ENCODE peak calls at places on chromosomes 12 and 14, in eight cellular contexts. Q is sigmoid colon; N is lower lobe of right lung; K is pancreas; Z is psoas muscle; R is hepatocyte; I is Peyer's patch; M is CD8-positive, alpha-beta T cell. A is an unnamed sample. For H3K27me3, the result is how much of the 10 kb centered on the place peaks cover.

GRCh38 chr12:80316141-80316700 is 127.8 kb upstream of the PTPRQ start:
- DNase-seq in Z (no peak), Q (no peak), R (no peak), M (no peak), K (no peak), I (no peak), N (no peak), A (no peak)

GRCh38 chr14:53325176-53325806 is 172.2 kb upstream of the DDHD1 start:
- DNase-seq in M (no peak), N (no peak), R (no peak), I (no peak), K (no peak), Z (no peak), Q (no peak), A (no peak)

GRCh38 chr14:106268013-106268727 is 741.8 kb downstream of the TMEM121 start:
- DNase-seq in K (no peak), Q (no peak), I (peak), R (no peak), N (peak), Z (no peak), M (peak), A (no peak)

GRCh38 chr12:52945389-52946232 is 3.3 kb upstream of the KRT18 start:
- DNase-seq in R (peak), M (no peak), I (peak), N (peak), Z (no peak), K (peak), Q (no peak), A (no peak)

GRCh38 chr14:105527381-105528196 is 1.2 kb downstream of the TMEM121 start:
- DNase-seq in I (no peak), N (no peak), Q (no peak), K (no peak), M (no peak), Z (no peak), R (peak), A (no peak)

GRCh38 chr12:94704452-94704871 is 54.1 kb upstream of the TMCC3 start:
- DNase-seq in Q (no peak), R (peak), K (no peak), M (no peak), N (no peak), I (no peak), Z (no peak), A (peak)

GRCh38 chr12:6376079-6376941 is 947 bp upstream of the SCNN1A start:
- DNase-seq in Z (peak), Q (peak), M (no peak), R (peak), K (no peak), I (peak), N (peak), A (peak)

GRCh38 chr14:26286806-26287205 is 311.0 kb downstream of the NOVA1 start:
- DNase-seq in M (no peak), Z (no peak), Q (no peak), K (no peak), I (no peak), R (no peak), N (no peak), A (no peak)

GRCh38 chr14:99971929-99972747 is 93.1 kb upstream of the EVL start:
- DNase-seq in I (no peak), K (no peak), Q (no peak), R (no peak), M (peak), Z (no peak), N (no peak), A (no peak)

GRCh38 chr14:22011243-22011642 is 337.6 kb upstream of the OR4E1 start:
- DNase-seq in Q (no peak), Z (no peak), I (no peak), M (no peak), R (no peak), N (no peak), K (no peak), A (no peak)

GRCh38 chr14:72880820-72881219 is 13.1 kb downstream of the DPF3 start:
- DNase-seq in Z (no peak), M (no peak), N (no peak), K (no peak), R (no peak), I (no peak), Q (no peak), A (no peak)

GRCh38 chr12:74538491-74539258 is 1.0 kb downstream of the ATXN7L3B start:
- DNase-seq in M (peak), K (no peak), N (no peak), I (peak), Z (no peak), Q (no peak), R (peak), A (no peak)

GRCh38 chr14:28142400-28143015 is 624.1 kb upstream of the FOXG1 start:
- DNase-seq in I (no peak), M (no peak), Z (no peak), K (no peak), N (no peak), R (peak), Q (no peak), A (no peak)

GRCh38 chr14:90788031-90788430 is 28.2 kb downstream of the TTC7B start:
- DNase-seq in K (no peak), M (no peak), Q (peak), R (no peak), I (peak), N (peak), Z (no peak), A (no peak)

GRCh38 chr12:40105265-40105514 is 691 bp downstream of the SLC2A13 start:
- DNase-seq in I (no peak), M (no peak), K (peak), Z (peak), R (peak), N (peak), Q (peak), A (no peak)

GRCh38 chr12:132560831-132561783 is 49.3 kb downstream of the LRCOL1 start:
- DNase-seq in Q (no peak), N (peak), Z (peak), I (peak), M (peak), R (peak), K (peak), A (peak)

GRCh38 chr12:92753976-92754885 is 51.4 kb downstream of the PLEKHG7 start:
- DNase-seq in R (no peak), I (no peak), M (no peak), K (no peak), Q (no peak), N (no peak), Z (no peak), A (no peak)

GRCh38 chr12:3271146-3271545 is 194.0 kb downstream of the TSPAN9 start:
- DNase-seq in M (no peak), N (no peak), I (no peak), Q (no peak), K (no peak), Z (no peak), R (no peak), A (no peak)

GRCh38 chr14:89773151-89773550 is 181.4 kb downstream of the EFCAB11 start:
- DNase-seq in M (no peak), N (no peak), I (no peak), Z (no peak), R (no peak), K (no peak), Q (no peak), A (no peak)

GRCh38 chr14:101017209-101017608 is 113.7 kb upstream of the RTL1 start:
- DNase-seq in N (no peak), K (no peak), Z (no peak), M (no peak), Q (no peak), R (no peak), I (no peak), A (no peak)

GRCh38 chr12:82517027-82517426 is 158.7 kb downstream of the METTL25 start:
- DNase-seq in R (peak), K (peak), Z (no peak), Q (no peak), I (no peak), M (no peak), N (no peak), A (no peak)

GRCh38 chr12:48016373-48017020 is 12.2 kb upstream of the COL2A1 start:
- DNase-seq in M (no peak), N (no peak), Q (no peak), Z (no peak), R (no peak), I (peak), K (no peak), A (no peak)

DNA sequence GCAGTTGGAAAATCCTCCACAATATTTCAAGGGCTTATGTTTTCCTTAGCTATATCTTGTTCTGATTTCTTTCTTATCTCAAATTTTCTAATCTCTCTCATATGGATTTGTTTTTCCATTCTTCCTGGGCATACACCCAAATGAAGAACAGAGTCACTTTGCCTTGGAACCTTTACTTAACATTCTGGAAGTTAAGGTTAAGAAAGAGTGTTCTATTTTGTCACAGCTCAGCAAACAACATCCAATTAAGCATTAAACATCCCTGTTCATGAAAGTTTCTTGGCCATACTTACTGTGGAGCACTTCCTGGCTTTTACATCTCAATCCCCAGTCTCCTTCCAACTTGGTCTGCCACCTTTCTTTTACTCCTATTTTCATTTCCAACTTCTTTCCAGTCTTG is 5.3 kb downstream of the NAV3 start:
- DNase-seq in Q (no peak), I (no peak), R (no peak), M (no peak), K (no peak), N (no peak), Z (no peak), A (no peak)
- H3K4me3 ChIP-seq in Q (no peak), I (no peak), R (no peak), M (no peak), K (no peak), N (no peak), Z (no peak), A (no peak)

GRCh38 chr12:109308534-109309440 is at the start of gene FOXN4:
- DNase-seq in Q (no peak), M (no peak), N (no peak), Z (no peak), R (peak), I (no peak), K (no peak), A (no peak)
- H3K27me3 ChIP-seq in Q (under half), M (under half), N (half or more), Z (under half), R (half or more), I (under half), K (under half), A (half or more)

GRCh38 chr14:50762931-50763300 is 68.0 kb downstream of the NIN start:
- DNase-seq in K (no peak), I (no peak), N (no peak), R (no peak), M (no peak), Q (no peak), Z (no peak), A (no peak)
- TF ChIP-seq CTCF in K (no peak), I (no peak), N (no peak), R (no peak), M (no peak), Q (no peak), Z (no peak), A (no peak)

GRCh38 chr12:57479376-57480115 is at the start of gene ARHGAP9:
- DNase-seq in R (no peak), Q (no peak), I (peak), N (peak), Z (no peak), M (peak), K (no peak), A (no peak)
- H3K4me3 ChIP-seq in R (no peak), Q (no peak), I (peak), N (peak), Z (no peak), M (peak), K (no peak), A (no peak)

GRCh38 chr14:94707494-94707893 is 62.4 kb downstream of the GSC start:
- DNase-seq in N (no peak), Z (no peak), R (no peak), M (no peak), I (no peak), K (no peak), Q (no peak), A (no peak)
- H3K27me3 ChIP-seq in N (under half), Z (under half), R (under half), M (under half), I (under half), K (under half), Q (under half), A (under half)